ENCODE peak calls at places on chromosomes 12 and 14, in nine cellular contexts. X is BE2C, P is neural progenitor cell, E is mesenchymal stem cell, Q is suprapubic skin, T is GM23338, R is cardiac muscle cell, W is A549, F is MM.1S. H is an unnamed sample.
A peak's percentile ranks its signal among the peaks of the same experiment; 100 is the strongest.

GRCh38 chr14:67557656-67558055 is 24.6 kb downstream of the PLEKHH1 start:
- DNase-seq in X (no peak), P (no peak), E (no peak), Q (peak; percentile 28), T (no peak), R (no peak), W (no peak), F (no peak), H (no peak)

GRCh38 chr14:99779751-99780150 is 13.5 kb upstream of the EML1 start:
- DNase-seq in X (no peak), P (no peak), E (peak; percentile 47), Q (no peak), T (no peak), R (no peak), W (no peak), F (no peak), H (no peak)

GRCh38 chr12:11726659-11727058 is 77.2 kb downstream of the ETV6 start:
- DNase-seq in X (no peak), P (no peak), E (no peak), Q (no peak), T (no peak), R (no peak), W (no peak), F (no peak), H (no peak)

GRCh38 chr12:80175307-80175930 is 76.1 kb downstream of the OTOGL start:
- DNase-seq in X (no peak), P (no peak), E (no peak), Q (no peak), T (no peak), R (no peak), W (no peak), F (peak; percentile 59), H (no peak)

GRCh38 chr12:1539135-1539534 is 55.2 kb downstream of the FBXL14 start:
- DNase-seq in X (no peak), P (no peak), E (no peak), Q (no peak), T (no peak), R (no peak), W (no peak), F (no peak), H (no peak)

GRCh38 chr12:121230538-121230907 is 20.6 kb downstream of the P2RX4 start:
- DNase-seq in X (no peak), P (no peak), E (no peak), Q (no peak), T (peak; percentile 42), R (no peak), W (no peak), F (no peak), H (no peak)

GRCh38 chr14:92632546-92633273 is 115.7 kb downstream of the LGMN start:
- DNase-seq in X (no peak), P (no peak), E (no peak), Q (no peak), T (no peak), R (no peak), W (no peak), F (no peak), H (no peak)

GRCh38 chr14:102491366-102491765 is 18.2 kb downstream of the ANKRD9 start:
- DNase-seq in X (no peak), P (no peak), E (no peak), Q (no peak), T (no peak), R (no peak), W (no peak), F (no peak), H (no peak)

GRCh38 chr14:27190286-27190685 is 592.5 kb upstream of the NOVA1 start:
- DNase-seq in X (no peak), P (no peak), E (no peak), Q (no peak), T (no peak), R (no peak), W (no peak), F (no peak), H (no peak)

GRCh38 chr14:36021030-36021422 is 155.5 kb downstream of the PTCSC3 start:
- DNase-seq in X (no peak), P (peak; percentile 44), E (no peak), Q (no peak), T (no peak), R (no peak), W (no peak), F (no peak), H (no peak)

GRCh38 chr14:36022765-36023415 is 153.6 kb downstream of the PTCSC3 start:
- DNase-seq in X (no peak), P (peak; percentile 30), E (no peak), Q (no peak), T (no peak), R (no peak), W (no peak), F (no peak), H (no peak)

GRCh38 chr14:36019126-36019525 is 157.4 kb downstream of the PTCSC3 start:
- DNase-seq in X (no peak), P (no peak), E (no peak), Q (no peak), T (no peak), R (no peak), W (no peak), F (no peak), H (no peak)

GRCh38 chr14:36021926-36022325 is 154.6 kb downstream of the PTCSC3 start:
- DNase-seq in X (no peak), P (peak; percentile 14), E (no peak), Q (no peak), T (no peak), R (no peak), W (no peak), F (no peak), H (no peak)

GRCh38 chr14:36020120-36021029 is 156.1 kb downstream of the PTCSC3 start:
- DNase-seq in X (no peak), P (peak; percentile 73), E (no peak), Q (no peak), T (no peak), R (no peak), W (no peak), F (no peak), H (no peak)
- H3K4me1 ChIP-seq in X (no peaks in the 10 kb centered on the region), P (peaks cover 57% of the 10 kb centered on the region), E (no peaks in the 10 kb centered on the region), Q (no peaks in the 10 kb centered on the region), T (no peaks in the 10 kb centered on the region), R (no peaks in the 10 kb centered on the region), W (no peaks in the 10 kb centered on the region), F (no peaks in the 10 kb centered on the region), H (no peaks in the 10 kb centered on the region)

GRCh38 chr12:14769462-14769836 is 33.8 kb downstream of the WBP11 start:
- DNase-seq in X (peak; percentile 40), P (peak; percentile 86), E (peak; percentile 45), Q (peak; percentile 68), T (peak; percentile 90), R (peak; percentile 49), W (peak; percentile 21), F (peak; percentile 18), H (no peak)
- H3K4me1 ChIP-seq in X (no peaks in the 10 kb centered on the region), P (peaks cover 8% of the 10 kb centered on the region), E (peaks cover 8% of the 10 kb centered on the region), Q (peaks cover 37% of the 10 kb centered on the region), T (peaks cover 6% of the 10 kb centered on the region), R (peaks cover 5% of the 10 kb centered on the region), W (peaks cover 18% of the 10 kb centered on the region), F (peaks cover 4% of the 10 kb centered on the region), H (no peaks in the 10 kb centered on the region)

GRCh38 chr12:65511927-65512326 is 233.4 kb downstream of the MSRB3 start:
- DNase-seq in X (no peak), P (no peak), E (no peak), Q (no peak), T (no peak), R (no peak), W (no peak), F (no peak), H (no peak)
- H3K4me1 ChIP-seq in X (no peaks in the 10 kb centered on the region), P (peaks cover 16% of the 10 kb centered on the region), E (peaks cover 6% of the 10 kb centered on the region), Q (peaks cover 7% of the 10 kb centered on the region), T (peaks cover 8% of the 10 kb centered on the region), R (no peaks in the 10 kb centered on the region), W (no peaks in the 10 kb centered on the region), F (no peaks in the 10 kb centered on the region), H (peaks cover 47% of the 10 kb centered on the region)

DNA sequence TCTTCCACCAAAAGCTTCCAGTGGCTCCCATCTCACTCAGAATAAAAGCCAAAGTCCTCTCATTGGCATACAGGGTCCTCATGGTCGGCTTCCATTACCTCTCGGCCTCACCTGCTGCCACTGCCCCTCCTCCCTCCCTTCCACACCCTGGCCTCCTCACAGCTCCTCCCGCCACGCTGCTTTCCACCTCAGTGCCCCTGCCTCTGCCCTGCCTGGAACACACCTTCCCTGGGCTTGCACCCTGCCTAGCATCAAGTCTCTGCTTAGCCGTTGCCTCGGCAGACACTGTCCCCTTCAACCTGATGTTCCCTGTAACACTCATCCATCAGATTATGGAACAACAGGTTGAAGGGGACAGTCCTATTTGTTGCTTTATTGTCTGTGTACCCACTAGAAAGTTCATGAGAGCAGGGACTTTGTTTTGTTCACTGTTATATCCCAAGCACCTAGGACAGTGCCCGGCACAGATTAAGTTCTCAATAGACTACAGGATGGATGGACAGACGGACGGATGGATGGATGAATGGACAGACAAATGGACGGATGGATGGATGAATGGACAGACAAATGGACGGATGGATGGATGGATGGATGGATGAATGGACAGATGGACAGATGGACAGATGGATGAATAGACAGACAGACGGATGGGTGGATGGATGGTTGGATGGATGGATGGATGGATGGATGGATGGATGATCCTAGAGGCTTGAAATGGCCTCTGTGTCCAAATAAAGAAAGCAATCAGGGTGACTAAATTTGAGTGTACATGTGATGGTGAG is 14.9 kb downstream of the FIGNL2 start:
- DNase-seq in X (no peak), P (no peak), E (no peak), Q (no peak), T (no peak), R (no peak), W (no peak), F (no peak), H (no peak)
- H3K4me1 ChIP-seq in X (no peaks in the 10 kb centered on the region), P (peaks cover 82% of the 10 kb centered on the region), E (peaks cover 6% of the 10 kb centered on the region), Q (no peaks in the 10 kb centered on the region), T (peaks cover 68% of the 10 kb centered on the region), R (peaks cover 5% of the 10 kb centered on the region), W (no peaks in the 10 kb centered on the region), F (peaks cover 16% of the 10 kb centered on the region), H (no peaks in the 10 kb centered on the region)

GRCh38 chr14:51538973-51539372 is 112.7 kb upstream of the FRMD6 start:
- DNase-seq in X (no peak), P (no peak), E (no peak), Q (no peak), T (no peak), R (no peak), W (no peak), F (no peak), H (no peak)
- H3K4me1 ChIP-seq in X (peaks cover 6% of the 10 kb centered on the region), P (no peaks in the 10 kb centered on the region), E (peaks cover 4% of the 10 kb centered on the region), Q (peaks cover 21% of the 10 kb centered on the region), T (no peaks in the 10 kb centered on the region), R (no peaks in the 10 kb centered on the region), W (peaks cover 30% of the 10 kb centered on the region), F (no peaks in the 10 kb centered on the region), H (peaks cover 13% of the 10 kb centered on the region)

GRCh38 chr12:6956332-6956727 is 5.2 kb downstream of the PTPN6 start:
- DNase-seq in X (no peak), P (no peak), E (no peak), Q (no peak), T (no peak), R (no peak), W (no peak), F (no peak), H (no peak)
- H3K4me1 ChIP-seq in X (peaks cover 6% of the 10 kb centered on the region), P (peaks cover 5% of the 10 kb centered on the region), E (peaks cover 16% of the 10 kb centered on the region), Q (peaks cover 41% of the 10 kb centered on the region), T (peaks cover 24% of the 10 kb centered on the region), R (no peaks in the 10 kb centered on the region), W (peaks cover 6% of the 10 kb centered on the region), F (peaks cover 78% of the 10 kb centered on the region), H (peaks cover 12% of the 10 kb centered on the region)